ENCODE peak calls at places on chromosome 9, in five cellular contexts. G is DND-41, N is NCI-H2081, B is uterus, M is NCI-H2171. T is an unnamed sample.

GRCh38 chr9:16784002-16784401 is 86.5 kb downstream of the BNC2 start:
- DNase-seq in G (no peak), N (peak; percentile 73), B (no peak), M (no peak), T (no peak)

GRCh38 chr9:93960971-93961841 is 6.1 kb upstream of the BARX1 start:
- DNase-seq in G (no peak), N (no peak), B (no peak), M (no peak), T (no peak)

GRCh38 chr9:29208670-29209069 is 1635.4 kb upstream of the C9orf72 start:
- DNase-seq in G (no peak), N (peak; percentile 69), B (no peak), M (no peak), T (no peak)

GRCh38 chr9:96435345-96435744 is 14.6 kb upstream of the HABP4 start:
- DNase-seq in G (no peak), N (no peak), B (no peak), M (no peak), T (no peak)

GRCh38 chr9:105338308-105338707 is 93.9 kb downstream of the SLC44A1 start:
- DNase-seq in G (no peak), N (no peak), B (no peak), M (no peak), T (no peak)

GRCh38 chr9:95506438-95506691 is 10.4 kb downstream of the PTCH1 start:
- DNase-seq in G (no peak), N (peak; percentile 52), B (peak; percentile 51), M (peak; percentile 44), T (peak; percentile 26)

GRCh38 chr9:105473221-105473620 is 25.4 kb downstream of the FSD1L start:
- DNase-seq in G (no peak), N (no peak), B (no peak), M (no peak), T (no peak)

GRCh38 chr9:91164724-91165520 is 196.8 kb downstream of the AUH start:
- DNase-seq in G (peak; percentile 76), N (no peak), B (peak; percentile 42), M (no peak), T (peak; percentile 91)

GRCh38 chr9:107246259-107247254 is 36.5 kb upstream of the RAD23B start:
- DNase-seq in G (peak; percentile 35), N (no peak), B (no peak), M (no peak), T (peak; percentile 18)

GRCh38 chr9:76542360-76542759 is 83.4 kb downstream of the GCNT1 start:
- DNase-seq in G (no peak), N (peak; percentile 46), B (no peak), M (no peak), T (no peak)

GRCh38 chr9:68507098-68507795 is 33.4 kb downstream of the TMEM252 start:
- DNase-seq in G (no peak), N (peak; percentile 8), B (no peak), M (no peak), T (no peak)

GRCh38 chr9:97632406-97632991 is 669 bp downstream of the TSTD2 start:
- DNase-seq in G (peak; percentile 39), N (peak; percentile 48), B (peak; percentile 56), M (peak; percentile 72), T (no peak)

GRCh38 chr9:95018099-95018927 is 291.8 kb downstream of the AOPEP start:
- DNase-seq in G (no peak), N (no peak), B (no peak), M (no peak), T (no peak)

GRCh38 chr9:105405514-105406131 is 42.2 kb upstream of the FSD1L start:
- DNase-seq in G (peak; percentile 81), N (no peak), B (no peak), M (peak; percentile 95), T (peak; percentile 76)

GRCh38 chr9:72203205-72203803 is 54.1 kb downstream of the GDA start:
- DNase-seq in G (peak; percentile 12), N (peak; percentile 60), B (no peak), M (peak; percentile 27), T (no peak)

GRCh38 chr9:97602430-97602829 is 30.7 kb downstream of the TSTD2 start:
- DNase-seq in G (no peak), N (no peak), B (no peak), M (no peak), T (no peak)

GRCh38 chr9:78909566-78909965 is 612.6 kb downstream of the PSAT1 start:
- DNase-seq in G (no peak), N (no peak), B (no peak), M (no peak), T (no peak)

GRCh38 chr9:83965350-83966208 is 14.4 kb downstream of the HNRNPK start:
- DNase-seq in G (peak; percentile 16), N (peak; percentile 30), B (no peak), M (no peak), T (no peak)

GRCh38 chr9:136857166-136857565 is 5.0 kb downstream of the MAMDC4 start:
- DNase-seq in G (no peak), N (no peak), B (peak; percentile 16), M (no peak), T (no peak)

GRCh38 chr9:27600254-27600653 is 27.0 kb upstream of the C9orf72 start:
- DNase-seq in G (no peak), N (no peak), B (no peak), M (no peak), T (no peak)

GRCh38 chr9:1870915-1871314 is 144.2 kb upstream of the SMARCA2 start:
- DNase-seq in G (no peak), N (no peak), B (no peak), M (no peak), T (no peak)

GRCh38 chr9:87595605-87596004 is 97.9 kb downstream of the DAPK1 start:
- DNase-seq in G (no peak), N (peak; percentile 55), B (peak; percentile 26), M (no peak), T (no peak)

GRCh38 chr9:2730971-2731370 is 13.7 kb downstream of the KCNV2 start:
- DNase-seq in G (no peak), N (no peak), B (no peak), M (no peak), T (no peak)

GRCh38 chr9:113350338-113350672 is 964 bp downstream of the BSPRY start:
- DNase-seq in G (no peak), N (no peak), B (no peak), M (no peak), T (no peak)

GRCh38 chr9:20636883-20637440 is 14.7 kb upstream of the MLLT3 start:
- DNase-seq in G (no peak), N (no peak), B (no peak), M (no peak), T (no peak)

GRCh38 chr9:119477197-119477596 is 108.0 kb upstream of the BRINP1 start:
- DNase-seq in G (no peak), N (no peak), B (no peak), M (no peak), T (no peak)

GRCh38 chr9:131276107-131276888 is at the start of gene FAM78A:
- DNase-seq in G (peak; percentile 61), N (no peak), B (no peak), M (no peak), T (peak; percentile 67)

GRCh38 chr9:116238225-116238624 is 84.6 kb downstream of the PAPPA start:
- DNase-seq in G (no peak), N (no peak), B (no peak), M (no peak), T (no peak)

GRCh38 chr9:93089024-93089423 is 7.0 kb upstream of the CARD19 start:
- DNase-seq in G (no peak), N (no peak), B (no peak), M (no peak), T (no peak)

GRCh38 chr9:70412678-70413426 is 1.6 kb downstream of the KLF9 start:
- DNase-seq in G (no peak), N (peak; percentile 67), B (peak; percentile 87), M (peak; percentile 47), T (no peak)

GRCh38 chr9:114046876-114047275 is 31.2 kb downstream of the AMBP start:
- DNase-seq in G (no peak), N (no peak), B (no peak), M (no peak), T (no peak)

GRCh38 chr9:86652696-86653095 is 294.6 kb downstream of the GAS1 start:
- DNase-seq in G (no peak), N (no peak), B (no peak), M (no peak), T (no peak)

T was measured in activated CD4-positive, alpha-beta memory T cell treated with anti-CD3 and anti-CD28 coated beads, Interleukin-2, amount 10 ng/mL, durations not matched to agents 7 days and 5 days.